ENCODE peak calls at places on chromosomes 4 and X, in four cellular contexts. V, P, Z and K are unnamed samples.

GRCh38 chr4:566035-566434 is 10.1 kb downstream of the TMEM271 start:
- DNase-seq in Z (no peak), P (no peak), V (no peak), K (no peak)

GRCh38 chr4:74840931-74841330 is 46.6 kb upstream of the BTC start:
- DNase-seq in P (no peak), Z (no peak), V (no peak), K (no peak)

GRCh38 chr4:151946718-151947117 is 185.9 kb upstream of the GATB start:
- DNase-seq in Z (no peak), P (no peak), V (no peak), K (no peak)

GRCh38 chr4:116516711-116517110 is 568.7 kb downstream of the TRAM1L1 start:
- DNase-seq in V (no peak), P (no peak), Z (no peak), K (no peak)

GRCh38 chr4:68272860-68273259 is 27.4 kb upstream of the TMPRSS11B start:
- DNase-seq in V (no peak), P (no peak), Z (no peak), K (no peak)

GRCh38 chr4:38621831-38622230 is 42.2 kb upstream of the KLF3 start:
- DNase-seq in V (no peak), P (no peak), Z (no peak), K (no peak)

GRCh38 chr4:152115794-152116193 is 355.0 kb upstream of the GATB start:
- DNase-seq in Z (no peak), V (no peak), P (no peak), K (no peak)

GRCh38 chr4:120963449-120963848 is 40.9 kb upstream of the PRDM5 start:
- DNase-seq in Z (no peak), P (no peak), V (no peak), K (no peak)

GRCh38 chr4:3871181-3871852 is 105.1 kb downstream of the ADRA2C start:
- DNase-seq in P (no peak), V (no peak), Z (peak), K (no peak)

GRCh38 chr4:20773144-20773997 is 73.1 kb downstream of the PACRGL start:
- DNase-seq in P (peak), Z (peak), V (no peak), K (peak)

GRCh38 chr4:27716693-27717505 is 856.3 kb downstream of the STIM2 start:
- DNase-seq in P (no peak), V (no peak), Z (no peak), K (no peak)

GRCh38 chrX:42530027-42530426 is 247.9 kb downstream of the PPP1R2C start:
- DNase-seq in V (no peak), Z (no peak), P (no peak), K (no peak)

GRCh38 chrX:47358387-47359065 is 11.9 kb upstream of the ZNF157 start:
- DNase-seq in V (no peak), P (no peak), Z (no peak), K (no peak)

GRCh38 chrX:136126892-136127406 is 20.4 kb upstream of the FHL1 start:
- DNase-seq in Z (no peak), V (no peak), P (no peak), K (no peak)

GRCh38 chr4:142366821-142367220 is 479.3 kb downstream of the INPP4B start:
- DNase-seq in Z (no peak), P (no peak), V (no peak), K (no peak)

GRCh38 chrX:153625271-153626024 is 21.6 kb upstream of the DUSP9 start:
- DNase-seq in P (no peak), V (no peak), Z (no peak), K (no peak)

GRCh38 chr4:55781341-55781740 is 38.2 kb upstream of the EXOC1L start:
- DNase-seq in V (no peak), Z (no peak), P (no peak), K (no peak)

GRCh38 chr4:71944956-71945355 is 86.8 kb upstream of the NPFFR2 start:
- DNase-seq in P (no peak), V (no peak), Z (no peak), K (no peak)

GRCh38 chrX:68647156-68647957 is at the start of gene STARD8:
- DNase-seq in V (no peak), P (no peak), Z (peak), K (no peak)

GRCh38 chrX:10168226-10168625 is 11.5 kb downstream of the CLCN4 start:
- DNase-seq in Z (no peak), P (no peak), V (no peak), K (no peak)

GRCh38 chr4:157587681-157588423 is 367.3 kb downstream of the GRIA2 start:
- DNase-seq in Z (no peak), P (no peak), V (no peak), K (no peak)

GRCh38 chr4:75916091-75916661 is 13.9 kb upstream of the PPEF2 start:
- DNase-seq in Z (peak), V (no peak), P (no peak), K (peak)

GRCh38 chr4:69069085-69069484 is 27.2 kb upstream of the UGT2B7 start:
- DNase-seq in Z (no peak), P (no peak), V (no peak), K (no peak)

GRCh38 chr4:171142639-171143038 is 670.6 kb upstream of the GALNTL6 start:
- DNase-seq in V (no peak), Z (no peak), P (no peak), K (no peak)

GRCh38 chr4:16243285-16243684 is 17.0 kb upstream of the TAPT1 start:
- DNase-seq in P (no peak), V (no peak), Z (no peak), K (no peak)

GRCh38 chrX:105837227-105837626 is 14.9 kb downstream of the NRK start:
- DNase-seq in Z (no peak), V (no peak), P (no peak), K (no peak)

GRCh38 chrX:134803060-134803459 is 144.8 kb upstream of the PLAC1 start:
- DNase-seq in P (no peak), Z (no peak), V (no peak), K (no peak)

GRCh38 chrX:7603387-7603786 is 239.6 kb upstream of the VCX start:
- DNase-seq in Z (no peak), V (no peak), P (no peak), K (no peak)

DNA sequence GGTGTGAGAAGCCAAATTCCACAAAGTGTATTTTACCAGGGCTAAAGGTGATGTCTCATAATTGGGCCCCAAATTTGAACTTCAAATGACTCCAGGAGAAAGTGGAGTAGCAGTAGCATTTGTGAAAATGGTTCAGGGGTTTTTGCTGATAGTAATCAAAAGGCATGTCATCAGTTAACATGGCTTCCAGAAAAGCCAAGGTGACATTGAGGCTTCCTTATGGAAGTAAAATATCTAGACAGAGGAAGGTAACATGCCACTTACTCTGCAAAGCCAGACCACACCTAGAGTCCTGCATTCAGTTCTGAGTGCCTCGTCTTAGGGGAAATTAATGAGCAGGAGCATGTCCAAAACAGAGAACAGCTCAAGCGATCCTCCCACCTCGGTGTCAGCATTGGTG is 2.2 kb upstream of the RPL36A start:
- DNase-seq in V (no peak), P (no peak), Z (no peak), K (no peak)
- TF ChIP-seq SPI1 in V (no peak), P (no peak), Z (no peak), K (no peak)

GRCh38 chr4:147326581-147326980 is 154.3 kb upstream of the EDNRA start:
- DNase-seq in P (no peak), Z (no peak), V (no peak), K (no peak)
- TF ChIP-seq SPI1 in P (no peak), Z (no peak), V (no peak), K (no peak)

GRCh38 chr4:102387552-102388150 is 42.4 kb upstream of the SLC39A8 start:
- DNase-seq in Z (peak), V (no peak), P (no peak), K (no peak)
- TF ChIP-seq SPI1 in Z (no peak), V (no peak), P (no peak), K (no peak)

GRCh38 chrX:100995469-100995868 is 26.0 kb downstream of the ARL13A start:
- DNase-seq in V (no peak), P (no peak), Z (no peak), K (no peak)
- TF ChIP-seq SPI1 in V (no peak), P (no peak), Z (no peak), K (no peak)

GRCh38 chr4:65789850-65790249 is 119.6 kb upstream of the EPHA5 start:
- DNase-seq in V (no peak), Z (no peak), P (no peak), K (no peak)
- TF ChIP-seq SPI1 in V (no peak), Z (no peak), P (no peak), K (no peak)